ENCODE peak calls at places on chromosomes 5 and 9, in six cellular contexts. H is GM23248, D is GM23338, J is neural progenitor cell, G is PC-9, X is MM.1S. M is an unnamed sample.

GRCh38 chr9:136799854-136800657 is 3.9 kb downstream of the CCDC183 start:
- DNase-seq in D (peak; percentile 94), X (peak; percentile 91), G (peak; percentile 81), H (peak; percentile 67), J (peak; percentile 97), M (peak; percentile 78)

GRCh38 chr5:125316913-125317545 is 570.6 kb upstream of the ZNF608 start:
- DNase-seq in G (no peak), H (no peak), X (no peak), J (peak; percentile 8), D (no peak), M (no peak)

GRCh38 chr9:77649109-77649812 is 1.1 kb upstream of the GNA14 start:
- DNase-seq in H (peak; percentile 41), X (no peak), G (no peak), J (no peak), D (peak; percentile 50), M (peak; percentile 61)

GRCh38 chr5:62555930-62556329 is 22.7 kb upstream of the LRRC70 start:
- DNase-seq in H (no peak), D (no peak), X (no peak), G (no peak), J (no peak), M (no peak)

GRCh38 chr9:127012250-127012649 is 97.7 kb downstream of the RALGPS1 start:
- DNase-seq in G (no peak), J (no peak), H (no peak), X (no peak), D (no peak), M (no peak)

GRCh38 chr5:60722416-60722815 is 22.4 kb upstream of the DEPDC1B start:
- DNase-seq in G (no peak), X (no peak), D (no peak), H (no peak), J (no peak), M (no peak)

GRCh38 chr9:126809068-126809467 is 4.2 kb downstream of the ZBTB43 start:
- DNase-seq in G (peak; percentile 67), X (no peak), D (no peak), J (no peak), H (peak; percentile 55), M (peak; percentile 17)

GRCh38 chr9:31030741-31031202 is 1353.7 kb upstream of the ACO1 start:
- DNase-seq in X (no peak), H (peak; percentile 23), G (no peak), J (peak; percentile 69), D (peak; percentile 70), M (peak; percentile 7)

GRCh38 chr9:126207256-126207655 is 119.4 kb upstream of the MVB12B start:
- DNase-seq in D (no peak), H (no peak), J (no peak), G (no peak), X (no peak), M (no peak)

GRCh38 chr9:78533500-78533899 is 236.6 kb downstream of the PSAT1 start:
- DNase-seq in H (peak; percentile 9), J (no peak), G (no peak), D (no peak), X (no peak), M (no peak)

DNA sequence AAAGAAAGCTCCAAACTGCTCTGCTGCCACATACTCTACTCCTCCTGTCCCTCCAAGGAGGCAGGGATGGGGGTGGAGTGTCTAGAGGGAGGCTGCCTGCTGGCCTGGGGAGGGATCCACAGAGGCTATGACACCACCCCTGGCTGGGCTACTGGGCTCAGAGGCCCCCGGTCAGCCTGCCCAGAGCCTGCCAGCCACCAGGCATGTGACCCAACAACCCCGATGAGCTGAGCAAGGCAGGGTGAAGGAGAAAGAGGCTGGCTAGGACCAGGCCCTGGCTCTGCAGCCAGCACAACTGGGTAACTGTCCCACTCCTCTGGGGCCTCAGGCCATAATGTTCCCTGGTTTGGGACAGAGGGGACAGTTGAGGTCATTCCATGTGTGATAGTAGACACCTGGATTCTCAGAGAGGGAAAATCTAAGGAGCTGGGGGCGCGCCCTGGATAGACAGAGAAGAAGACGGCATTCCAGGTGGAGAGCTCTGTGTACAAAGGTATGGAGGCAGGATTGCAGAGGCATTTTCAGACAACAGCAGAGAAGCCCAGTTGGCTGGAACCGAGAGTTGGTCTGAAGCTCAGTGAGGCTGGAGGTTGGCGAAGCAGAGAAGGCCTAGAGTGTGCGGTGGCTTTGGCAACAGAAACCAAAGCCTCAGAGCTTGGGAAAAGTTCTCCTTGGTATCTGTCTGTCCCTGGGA is 33.8 kb upstream of the IL17B start:
- DNase-seq in D (no peak), X (no peak), G (no peak), H (peak; percentile 55), J (no peak), M (no peak)
- H3K4me3 ChIP-seq in D (no peak overlapping the region), X (no peak overlapping the region), G (no peak overlapping the region), H (no peak overlapping the region), J (no peak overlapping the region), M (no peak overlapping the region)

DNA sequence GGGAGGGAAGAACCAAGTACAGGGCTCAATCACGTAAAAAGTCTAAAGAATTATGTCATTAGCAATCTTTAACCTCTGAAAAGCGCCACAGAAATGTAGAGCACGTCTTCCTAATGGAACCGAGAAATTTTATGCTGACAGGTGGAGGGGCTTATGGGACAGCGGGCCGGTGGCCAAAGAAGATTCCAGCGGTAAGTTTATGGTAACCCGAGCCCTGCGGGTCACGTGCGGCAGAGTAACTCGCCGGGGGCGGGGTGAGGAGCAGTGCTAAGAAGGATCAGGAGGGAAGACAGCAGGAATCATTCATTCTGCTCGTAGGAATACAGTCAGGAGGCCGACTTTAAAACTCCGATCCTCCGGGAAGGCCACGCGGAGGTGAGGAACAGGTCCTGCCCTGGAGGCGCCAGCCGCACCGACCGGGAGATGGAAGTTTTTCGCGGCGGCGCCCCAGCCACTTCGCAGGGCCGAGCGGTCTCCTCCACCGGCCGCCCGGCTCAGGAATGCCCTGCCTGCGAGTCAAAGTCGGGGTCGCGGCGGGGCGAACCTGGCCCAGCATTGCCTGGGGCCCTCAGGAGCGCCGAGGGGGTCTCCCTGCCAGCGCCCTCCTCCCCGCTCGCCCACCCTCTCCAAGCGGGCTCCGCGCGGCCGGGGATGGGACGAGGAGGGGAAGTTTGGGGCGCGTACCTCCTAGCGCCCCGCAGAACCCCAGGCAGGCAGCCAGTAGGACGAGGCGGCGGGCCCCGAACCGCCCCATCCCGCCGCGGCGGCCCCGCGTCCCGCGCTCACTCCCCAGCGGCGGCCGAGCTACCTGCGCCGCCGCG is 101.8 kb downstream of the ESM1 start:
- DNase-seq in H (peak; percentile 66), J (peak; percentile 74), X (no peak), G (no peak), D (peak; percentile 90), M (no peak)
- TF ChIP-seq EZH2 in H (no peak), J (peak; percentile 63), X (no peak), G (no peak), D (no peak), M (no peak)

GRCh38 chr9:567746-568305 is 273.7 kb upstream of the DMRT1 start:
- DNase-seq in G (no peak), X (no peak), J (no peak), D (no peak), H (no peak), M (no peak)
- H3F3A ChIP-seq in G (no peaks in the 10 kb centered on the region), X (no peaks in the 10 kb centered on the region), J (no peaks in the 10 kb centered on the region), D (no peaks in the 10 kb centered on the region), H (no peaks in the 10 kb centered on the region), M (no peaks in the 10 kb centered on the region)

DNA sequence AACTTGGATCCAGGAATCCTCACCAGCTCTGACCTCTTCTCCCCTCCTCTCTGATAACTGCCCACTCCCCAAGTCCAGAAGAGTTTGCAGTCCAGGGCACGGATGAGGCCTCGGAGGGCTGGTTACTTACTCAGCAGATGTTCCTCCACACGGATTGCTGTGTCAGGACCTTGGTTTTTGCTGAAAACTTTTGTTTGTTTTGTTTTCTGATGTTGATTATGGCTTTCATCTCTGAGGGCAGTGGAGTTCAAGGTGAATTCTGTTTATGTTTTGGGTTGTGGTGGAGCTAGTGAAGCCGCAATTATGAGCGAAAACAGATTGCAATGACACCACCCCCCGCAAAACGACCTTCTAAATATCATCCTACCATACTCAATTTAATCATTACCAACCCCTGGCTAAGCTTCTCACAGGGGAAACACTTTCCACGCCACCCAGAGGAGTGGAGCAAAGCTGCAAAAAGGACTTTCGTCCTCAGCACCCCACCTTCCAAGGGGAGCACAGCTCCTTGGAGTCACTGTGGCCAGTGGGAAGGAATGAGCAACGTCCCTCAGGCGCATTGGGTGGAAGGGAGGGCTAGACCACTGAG is 92.7 kb upstream of the SAP30L start:
- DNase-seq in H (no peak), X (peak; percentile 56), G (no peak), D (no peak), J (no peak), M (no peak)
- H3K4me3 ChIP-seq in H (no peak overlapping the region), X (no peak overlapping the region), G (no peak overlapping the region), D (no peak overlapping the region), J (no peak overlapping the region), M (no peak overlapping the region)